ENCODE peak calls at places on chromosome 12, in five cellular contexts. Q is GM10248, K is stomach, D is BE2C, T is esophagus squamous epithelium. X is an unnamed sample.

GRCh38 chr12:81759215-81759991 is at the start of gene PPFIA2:
- DNase-seq in D (no peak), K (no peak), Q (peak), T (no peak), X (no peak)

GRCh38 chr12:107320031-107320928 is 226.9 kb upstream of the CRY1 start:
- DNase-seq in D (no peak), Q (no peak), K (no peak), T (no peak), X (no peak)

GRCh38 chr12:105278043-105278697 is 42.2 kb upstream of the APPL2 start:
- DNase-seq in Q (no peak), K (peak), T (no peak), D (no peak), X (no peak)

GRCh38 chr12:104588048-104588942 is 131.5 kb downstream of the CHST11 start:
- DNase-seq in K (no peak), Q (no peak), T (no peak), D (no peak), X (no peak)

GRCh38 chr12:9936597-9936996 is 4.4 kb upstream of the CLEC2A start:
- DNase-seq in D (no peak), T (no peak), K (no peak), Q (no peak), X (no peak)

GRCh38 chr12:26830783-26831601 is 2.0 kb downstream of the ITPR2 start:
- DNase-seq in K (no peak), D (no peak), Q (no peak), T (no peak), X (no peak)

GRCh38 chr12:16349132-16349463 is 1.7 kb downstream of the MGST1 start:
- DNase-seq in T (no peak), Q (peak), D (no peak), K (peak), X (peak)

GRCh38 chr12:27548301-27549199 is 24.5 kb downstream of the PPFIBP1 start:
- DNase-seq in K (no peak), Q (no peak), D (no peak), T (no peak), X (no peak)

GRCh38 chr12:53077030-53077429 is 2.2 kb downstream of the SPRYD3 start:
- DNase-seq in Q (no peak), T (no peak), K (no peak), D (no peak), X (no peak)

GRCh38 chr12:32031109-32031508 is 71.9 kb downstream of the RESF1 start:
- DNase-seq in D (no peak), Q (no peak), T (no peak), K (no peak), X (no peak)

GRCh38 chr12:6056406-6057211 is 67.9 kb downstream of the VWF start:
- DNase-seq in D (peak), T (no peak), K (no peak), Q (no peak), X (no peak)

GRCh38 chr12:76033116-76034001 is 1.8 kb upstream of the PHLDA1 start:
- DNase-seq in Q (no peak), T (no peak), D (no peak), K (no peak), X (no peak)

GRCh38 chr12:47105914-47106674 is 26.3 kb upstream of the AMIGO2 start:
- DNase-seq in D (no peak), T (no peak), Q (no peak), K (peak), X (no peak)

DNA sequence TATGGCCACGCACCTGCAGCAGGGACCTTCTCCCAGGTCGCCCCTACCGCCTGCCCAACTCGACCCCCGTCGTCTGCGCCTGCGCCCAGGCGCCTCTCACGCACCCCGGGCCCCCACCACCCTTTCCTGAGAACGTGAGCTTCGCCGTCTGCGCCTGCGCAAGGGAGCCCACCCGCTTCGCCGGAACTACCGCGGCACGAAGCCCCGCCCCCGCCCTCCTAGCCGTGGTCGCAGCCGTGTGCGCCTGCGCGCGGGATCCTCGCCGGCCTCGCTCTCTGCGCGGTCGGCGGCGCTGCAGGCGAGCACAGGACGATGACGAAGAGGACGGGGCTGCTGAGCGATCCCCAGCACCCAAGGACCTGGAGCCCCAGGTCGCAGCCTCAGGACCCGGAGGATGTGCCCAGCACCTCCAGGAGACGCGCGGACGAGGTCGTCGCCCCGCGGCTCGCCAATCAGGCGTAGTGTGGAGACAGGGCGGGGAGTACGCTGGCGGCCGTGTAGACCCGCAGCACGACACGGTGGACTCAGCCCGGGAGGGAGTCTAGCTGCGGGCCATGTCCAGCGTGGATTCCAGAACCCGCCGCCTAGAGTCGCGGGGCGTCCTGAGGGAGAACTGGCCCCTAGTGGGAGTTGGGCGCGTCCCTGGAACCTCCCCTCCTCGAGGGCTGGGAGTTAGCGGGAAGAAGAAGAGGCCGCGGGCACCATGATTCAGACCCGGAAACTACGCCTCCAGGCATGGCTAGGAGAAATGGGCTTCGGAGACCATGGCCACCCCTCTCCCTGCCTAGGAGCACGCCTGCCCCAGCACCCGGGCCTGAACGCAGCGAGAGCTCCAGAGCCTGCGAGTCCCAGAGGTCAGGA is 1120.8 kb upstream of the TMEM132C start:
- DNase-seq in D (peak), Q (no peak), T (no peak), K (peak), X (no peak)
- TF ChIP-seq CTCF in D (no peak), Q (no peak), T (no peak), K (no peak), X (no peak)

GRCh38 chr12:130225347-130225746 is 63.1 kb downstream of the FZD10 start:
- DNase-seq in Q (no peak), T (no peak), K (no peak), D (no peak), X (no peak)

GRCh38 chr12:130226771-130227170 is 64.5 kb downstream of the FZD10 start:
- DNase-seq in D (no peak), Q (no peak), T (no peak), K (no peak), X (no peak)

GRCh38 chr12:130223767-130224244 is 61.5 kb downstream of the FZD10 start:
- DNase-seq in D (no peak), T (no peak), Q (no peak), K (no peak), X (no peak)

GRCh38 chr12:130224613-130225012 is 62.3 kb downstream of the FZD10 start:
- DNase-seq in T (no peak), K (no peak), D (no peak), Q (no peak), X (no peak)

GRCh38 chr12:130227641-130228040 is 65.4 kb downstream of the FZD10 start:
- DNase-seq in T (no peak), Q (no peak), K (no peak), D (no peak), X (no peak)
- TF ChIP-seq CTCF in T (no peak), Q (no peak), K (no peak), D (no peak), X (no peak)

DNA sequence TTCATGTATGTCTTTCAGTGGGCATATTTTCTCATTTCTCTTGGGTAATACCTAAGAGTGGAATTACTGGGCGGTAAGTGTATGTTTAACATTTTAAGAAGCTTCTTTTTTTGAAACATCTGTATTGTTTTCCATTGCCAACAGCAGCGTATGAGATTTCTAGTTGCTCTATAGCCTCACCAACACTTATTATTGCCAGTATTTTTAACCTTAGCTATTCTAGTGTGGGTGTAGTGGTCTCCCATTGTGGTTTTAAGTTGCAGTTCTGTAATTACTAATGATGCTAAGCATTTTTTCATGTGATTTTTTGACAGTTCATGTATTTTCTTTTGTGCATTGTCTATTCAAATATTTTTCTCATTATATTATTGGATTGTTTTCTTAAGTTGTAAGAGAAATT is 101.9 kb upstream of the EEA1 start:
- DNase-seq in D (no peak), T (no peak), Q (no peak), K (no peak), X (no peak)
- TF ChIP-seq CTCF in D (no peak), T (no peak), Q (no peak), K (no peak), X (no peak)

DNA sequence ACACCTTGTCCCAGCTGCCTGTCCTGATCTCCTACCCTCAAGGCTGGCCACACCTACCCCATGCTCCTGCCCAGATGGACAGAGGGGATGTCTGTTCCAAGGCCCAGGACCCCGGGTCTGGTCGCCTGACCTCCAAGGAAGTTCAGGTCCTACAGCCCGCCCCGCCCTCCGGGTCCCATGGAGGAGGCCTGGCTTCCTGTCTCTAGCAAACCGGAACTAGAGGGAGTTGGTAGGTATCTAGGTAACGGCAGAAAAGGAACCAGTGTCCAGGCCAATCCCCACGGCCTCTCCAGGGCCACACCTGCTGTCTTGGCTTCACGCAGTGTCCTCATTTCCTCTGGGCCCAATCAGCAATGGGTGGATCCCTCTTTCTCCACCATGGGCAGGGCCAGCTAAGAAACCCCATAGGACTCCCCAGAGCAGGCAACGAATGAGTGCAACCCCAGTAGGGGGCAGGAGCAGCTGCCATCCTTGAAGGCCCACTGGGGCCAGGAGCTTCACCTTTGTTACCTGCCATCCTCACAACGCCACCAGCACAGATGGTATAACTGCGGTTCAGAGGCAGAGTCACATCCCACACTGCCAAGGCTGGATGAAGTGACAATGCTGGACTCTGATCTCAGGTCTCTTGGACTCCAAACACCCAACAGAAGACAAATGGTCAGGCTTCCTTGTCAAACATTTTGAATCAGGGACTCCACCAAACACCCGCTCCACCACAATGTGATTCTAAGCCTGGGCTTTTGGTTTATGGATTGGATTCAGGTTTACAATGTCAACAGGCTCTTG is 25.1 kb upstream of the RPLP0 start:
- DNase-seq in T (no peak), Q (peak), D (no peak), K (peak), X (no peak)
- TF ChIP-seq CTCF in T (no peak), Q (no peak), D (no peak), K (no peak), X (no peak)

GRCh38 chr12:51821423-51822260 is 26.9 kb downstream of the FIGNL2 start:
- DNase-seq in Q (no peak), T (no peak), D (no peak), K (no peak), X (no peak)
- TF ChIP-seq CTCF in Q (no peak), T (no peak), D (no peak), K (no peak), X (no peak)

DNA sequence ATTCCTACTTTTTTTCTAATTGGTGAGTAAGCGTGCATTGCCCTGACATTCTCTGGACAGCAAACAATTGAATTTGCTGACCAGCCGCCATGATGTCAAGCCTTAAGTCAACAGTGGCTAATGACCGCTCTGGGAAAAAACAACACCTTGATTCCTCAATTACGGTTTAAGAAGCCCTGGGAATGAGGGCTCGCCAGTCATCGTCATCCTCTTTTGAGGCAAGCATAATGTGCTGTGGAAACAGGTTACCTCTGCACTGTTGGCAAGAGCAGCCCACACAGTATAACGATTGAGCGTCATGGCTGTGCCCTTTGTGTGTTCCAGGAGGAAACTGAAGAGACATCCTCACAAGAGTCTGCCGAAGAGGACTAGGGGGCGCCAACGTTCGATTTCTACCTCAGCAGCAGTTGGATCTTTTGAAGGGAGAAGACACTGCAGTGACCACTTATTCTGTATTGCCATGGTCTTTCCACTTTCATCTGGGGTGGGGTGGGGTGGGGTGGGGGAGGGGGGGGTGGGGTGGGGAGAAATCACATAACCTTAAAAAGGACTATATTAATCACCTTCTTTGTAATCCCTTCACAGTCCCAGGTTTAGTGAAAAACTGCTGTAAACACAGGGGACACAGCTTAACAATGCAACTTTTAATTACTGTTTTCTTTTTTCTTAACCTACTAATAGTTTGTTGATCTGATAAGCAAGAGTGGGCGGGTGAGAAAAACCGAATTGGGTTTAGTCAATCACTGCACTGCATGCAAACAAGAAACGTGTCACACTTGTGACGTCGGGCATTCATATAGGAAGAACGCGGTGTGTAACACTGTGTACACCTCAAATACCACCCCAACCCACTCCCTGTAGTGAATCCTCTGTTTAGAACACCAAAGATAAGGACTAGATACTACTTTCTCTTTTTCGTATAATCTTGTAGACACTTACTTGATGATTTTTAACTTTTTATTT is 138.9 kb downstream of the HMGA2 start:
- DNase-seq in K (no peak), D (peak), Q (no peak), T (no peak), X (no peak)
- TF ChIP-seq CTCF in K (no peak), D (peak), Q (no peak), T (no peak), X (no peak)

GRCh38 chr12:12081836-12082497 is 11.2 kb downstream of the BCL2L14 start:
- DNase-seq in K (no peak), T (no peak), Q (peak), D (no peak), X (no peak)
- TF ChIP-seq CTCF in K (peak), T (no peak), Q (peak), D (peak), X (no peak)